ENCODE peak calls at places on chromosomes 6 and 20, in nine cellular contexts. Z is HTR-8/SVneo; J is activated T-helper 1 cell treated with anti-CD3 and anti-CD28 coated beads, Interleukin-12 subunit alpha, Interleukin-12 subunit beta, Interleukin-2, Interleukin-4 antibody, amounts not matched to agents 30 ng/mL and 10 ng/mL and 1 ng/mL, durations not matched to agents 14 hours and 24 hours and 36 hours; R is endothelial cell; I is colonic mucosa; F is activated B cell treated with CpG ODN at 0.5 μM for 24 hours; Q is naive thymus-derived CD4-positive, alpha-beta T cell; N is AG09309; P is activated CD4-positive, alpha-beta T cell treated with anti-CD3 and anti-CD28 coated beads, Interleukin-2, amount 50 U/mL, for 48 hours. S is an unnamed sample.

GRCh38 chr6:133241088-133241900 is at the start of gene EYA4:
- DNase-seq in Z (no peak), J (no peak), R (peak), I (no peak), F (no peak), Q (no peak), N (no peak), P (no peak), S (peak)

GRCh38 chr6:130140084-130140483 is 82.7 kb downstream of the SAMD3 start:
- DNase-seq in Z (no peak), J (no peak), R (no peak), I (no peak), F (no peak), Q (no peak), N (no peak), P (no peak), S (peak)

GRCh38 chr20:41786158-41786557 is 168.0 kb upstream of the CHD6 start:
- DNase-seq in Z (no peak), J (no peak), R (no peak), I (no peak), F (no peak), Q (no peak), N (no peak), P (no peak), S (peak)

GRCh38 chr6:18601515-18602035 is 214.4 kb downstream of the RNF144B start:
- DNase-seq in Z (no peak), J (no peak), R (no peak), I (no peak), F (no peak), Q (no peak), N (no peak), P (no peak), S (no peak)

GRCh38 chr20:22575087-22575721 is 9.2 kb downstream of the FOXA2 start:
- DNase-seq in Z (no peak), J (no peak), R (no peak), I (peak), F (no peak), Q (no peak), N (no peak), P (no peak), S (no peak)

GRCh38 chr6:52577022-52577777 is at the start of gene TRAM2:
- DNase-seq in Z (peak), J (peak), R (peak), I (peak), F (peak), Q (peak), N (no peak), P (peak), S (peak)

GRCh38 chr6:48068326-48069191 is 42.4 kb downstream of the PTCHD4 start:
- DNase-seq in Z (no peak), J (no peak), R (peak), I (no peak), F (no peak), Q (no peak), N (no peak), P (no peak), S (peak)

GRCh38 chr6:90136850-90137249 is 159.8 kb downstream of the BACH2 start:
- DNase-seq in Z (no peak), J (no peak), R (no peak), I (no peak), F (no peak), Q (no peak), N (no peak), P (no peak), S (no peak)

GRCh38 chr6:54366647-54367327 is 58.5 kb downstream of the TINAG start:
- DNase-seq in Z (peak), J (no peak), R (no peak), I (no peak), F (no peak), Q (no peak), N (no peak), P (no peak), S (peak)

GRCh38 chr20:40359127-40359892 is 329.7 kb downstream of the MAFB start:
- DNase-seq in Z (no peak), J (no peak), R (no peak), I (no peak), F (no peak), Q (no peak), N (no peak), P (no peak), S (no peak)

GRCh38 chr6:108951351-108951953 is 103.2 kb downstream of the ARMC2 start:
- DNase-seq in Z (no peak), J (no peak), R (no peak), I (peak), F (no peak), Q (no peak), N (no peak), P (no peak), S (peak)

GRCh38 chr20:33411136-33411690 is 9.9 kb upstream of the CDK5RAP1 start:
- DNase-seq in Z (no peak), J (no peak), R (no peak), I (no peak), F (no peak), Q (no peak), N (no peak), P (no peak), S (no peak)

GRCh38 chr20:23515250-23515939 is 24.5 kb downstream of the CST8 start:
- DNase-seq in Z (no peak), J (no peak), R (no peak), I (no peak), F (no peak), Q (no peak), N (peak), P (no peak), S (peak)

GRCh38 chr6:83051386-83052172 is 14.1 kb downstream of the UBE3D start:
- DNase-seq in Z (no peak), J (no peak), R (no peak), I (no peak), F (no peak), Q (no peak), N (no peak), P (no peak), S (peak)

GRCh38 chr6:88251261-88251660 is 85.1 kb upstream of the CNR1 start:
- DNase-seq in Z (no peak), J (no peak), R (no peak), I (no peak), F (no peak), Q (no peak), N (no peak), P (no peak), S (no peak)

GRCh38 chr6:52725133-52725529 is 38.1 kb downstream of the GSTA2 start:
- DNase-seq in Z (no peak), J (no peak), R (no peak), I (peak), F (no peak), Q (no peak), N (no peak), P (no peak), S (peak)

GRCh38 chr6:16257999-16258708 is 19.8 kb downstream of the GMPR start:
- DNase-seq in Z (no peak), J (no peak), R (no peak), I (no peak), F (no peak), Q (no peak), N (no peak), P (no peak), S (peak)

GRCh38 chr6:18058429-18058828 is 64.0 kb downstream of the NHLRC1 start:
- DNase-seq in Z (no peak), J (no peak), R (no peak), I (no peak), F (no peak), Q (no peak), N (no peak), P (no peak), S (no peak)

GRCh38 chr6:11179088-11179977 is 53.1 kb downstream of the NEDD9 start:
- DNase-seq in Z (no peak), J (no peak), R (no peak), I (no peak), F (no peak), Q (no peak), N (no peak), P (no peak), S (no peak)

GRCh38 chr6:19311786-19312185 is 525.4 kb upstream of the ID4 start:
- DNase-seq in Z (no peak), J (no peak), R (no peak), I (no peak), F (no peak), Q (no peak), N (no peak), P (no peak), S (no peak)

GRCh38 chr6:25486580-25486979 is 165.4 kb upstream of the SCGN start:
- DNase-seq in Z (no peak), J (no peak), R (no peak), I (no peak), F (no peak), Q (no peak), N (no peak), P (no peak), S (no peak)

GRCh38 chr20:35972445-35972844 is 4.1 kb downstream of the CNBD2 start:
- DNase-seq in Z (no peak), J (no peak), R (no peak), I (no peak), F (no peak), Q (no peak), N (no peak), P (no peak), S (no peak)

GRCh38 chr20:41300383-41300782 is 17.1 kb downstream of the ZHX3 start:
- DNase-seq in Z (no peak), J (no peak), R (no peak), I (no peak), F (no peak), Q (no peak), N (no peak), P (no peak), S (no peak)

GRCh38 chr6:16136536-16137450 is 7.9 kb downstream of the MYLIP start:
- DNase-seq in Z (peak), J (no peak), R (no peak), I (no peak), F (no peak), Q (no peak), N (peak), P (peak), S (peak)

GRCh38 chr6:136037885-136038460 is 186.5 kb downstream of the PDE7B start:
- DNase-seq in Z (no peak), J (no peak), R (no peak), I (no peak), F (no peak), Q (no peak), N (peak), P (no peak), S (peak)

GRCh38 chr6:3654898-3655297 is 96.6 kb downstream of the PXDC1 start:
- DNase-seq in Z (no peak), J (no peak), R (no peak), I (no peak), F (no peak), Q (no peak), N (no peak), P (no peak), S (no peak)

GRCh38 chr20:63624486-63624885 is 2.4 kb downstream of the GMEB2 start:
- DNase-seq in Z (peak), J (no peak), R (no peak), I (no peak), F (no peak), Q (no peak), N (no peak), P (no peak), S (no peak)

GRCh38 chr20:46562373-46563169 is 12.1 kb upstream of the OCSTAMP start:
- DNase-seq in Z (peak), J (peak), R (peak), I (peak), F (peak), Q (no peak), N (peak), P (peak), S (peak)

GRCh38 chr20:57651977-57652864 is 32.0 kb upstream of the ZBP1 start:
- DNase-seq in Z (no peak), J (no peak), R (peak), I (peak), F (no peak), Q (no peak), N (no peak), P (no peak), S (no peak)

GRCh38 chr6:35273822-35274559 is 14.5 kb downstream of the ZNF76 start:
- DNase-seq in Z (no peak), J (no peak), R (no peak), I (no peak), F (no peak), Q (no peak), N (no peak), P (no peak), S (no peak)

GRCh38 chr6:134176283-134176975 is 124.0 kb upstream of the SLC2A12 start:
- DNase-seq in Z (no peak), J (no peak), R (peak), I (peak), F (peak), Q (no peak), N (no peak), P (no peak), S (no peak)

GRCh38 chr6:80454661-80455365 is 348.3 kb downstream of the BCKDHB start:
- DNase-seq in Z (no peak), J (no peak), R (no peak), I (no peak), F (no peak), Q (no peak), N (no peak), P (no peak), S (peak)

GRCh38 chr6:46848684-46849360 is 55.6 kb downstream of the MEP1A start:
- DNase-seq in Z (peak), J (peak), R (peak), I (peak), F (peak), Q (no peak), N (peak), P (peak), S (peak)

GRCh38 chr6:11410539-11411307 is 126.8 kb upstream of the TMEM170B start:
- DNase-seq in Z (no peak), J (no peak), R (no peak), I (no peak), F (no peak), Q (no peak), N (no peak), P (peak), S (no peak)

GRCh38 chr6:89411269-89412070 is 603 bp downstream of the RRAGD start:
- DNase-seq in Z (no peak), J (peak), R (peak), I (peak), F (peak), Q (no peak), N (no peak), P (peak), S (no peak)

GRCh38 chr6:83853968-83854501 is 875 bp downstream of the RIPPLY2 start:
- DNase-seq in Z (no peak), J (no peak), R (no peak), I (no peak), F (no peak), Q (no peak), N (no peak), P (no peak), S (no peak)

GRCh38 chr20:53599378-53599777 is 5.7 kb upstream of the ZNF217 start:
- DNase-seq in Z (no peak), J (no peak), R (no peak), I (peak), F (no peak), Q (no peak), N (no peak), P (no peak), S (no peak)

GRCh38 chr20:38723982-38724602 is at the start of gene SLC32A1:
- DNase-seq in Z (no peak), J (no peak), R (peak), I (no peak), F (peak), Q (no peak), N (no peak), P (peak), S (no peak)